ENCODE peak calls at places on chromosomes 13 and 19, in ten cellular contexts. One of them, this sample, is unnamed.

GRCh38 chr19:51712461-51713081 is 11.2 kb downstream of the HAS1 start:
- DNase-seq in D721Med: no peak
- DNase-seq in GM23338: peak
- DNase-seq in AG20443: no peak
- DNase-seq in RKO: peak
- DNase-seq in CMK: no peak
- DNase-seq in adipocyte: peak
- DNase-seq in endodermal cell: peak
- DNase-seq in activated CD4-positive, alpha-beta T cell treated with anti-CD3 and anti-CD28 coated beads for 24 hours: no peak
- DNase-seq in Kasumi-1: peak
- DNase-seq in this sample: no peak

GRCh38 chr19:5951338-5951861 is 26.5 kb downstream of the RANBP3 start:
- DNase-seq in activated CD4-positive, alpha-beta T cell treated with anti-CD3 and anti-CD28 coated beads for 24 hours: no peak
- DNase-seq in RKO: no peak
- DNase-seq in CMK: no peak
- DNase-seq in adipocyte: no peak
- DNase-seq in AG20443: no peak
- DNase-seq in endodermal cell: peak
- DNase-seq in GM23338: peak
- DNase-seq in Kasumi-1: no peak
- DNase-seq in D721Med: no peak
- DNase-seq in this sample: no peak

GRCh38 chr13:23570099-23570926 is at the start of gene TNFRSF19:
- DNase-seq in AG20443: peak
- DNase-seq in RKO: no peak
- DNase-seq in CMK: no peak
- DNase-seq in endodermal cell: peak
- DNase-seq in D721Med: no peak
- DNase-seq in activated CD4-positive, alpha-beta T cell treated with anti-CD3 and anti-CD28 coated beads for 24 hours: no peak
- DNase-seq in GM23338: peak
- DNase-seq in Kasumi-1: no peak
- DNase-seq in adipocyte: peak
- DNase-seq in this sample: peak

GRCh38 chr13:38849316-38849715 is 141.3 kb downstream of the STOML3 start:
- DNase-seq in endodermal cell: no peak
- DNase-seq in CMK: no peak
- DNase-seq in D721Med: no peak
- DNase-seq in RKO: peak
- DNase-seq in Kasumi-1: no peak
- DNase-seq in adipocyte: no peak
- DNase-seq in activated CD4-positive, alpha-beta T cell treated with anti-CD3 and anti-CD28 coated beads for 24 hours: no peak
- DNase-seq in AG20443: no peak
- DNase-seq in GM23338: no peak
- DNase-seq in this sample: no peak

GRCh38 chr13:113058988-113059850 is 46.4 kb upstream of the F7 start:
- DNase-seq in Kasumi-1: no peak
- DNase-seq in adipocyte: no peak
- DNase-seq in CMK: no peak
- DNase-seq in D721Med: no peak
- DNase-seq in RKO: peak
- DNase-seq in AG20443: no peak
- DNase-seq in activated CD4-positive, alpha-beta T cell treated with anti-CD3 and anti-CD28 coated beads for 24 hours: no peak
- DNase-seq in endodermal cell: no peak
- DNase-seq in GM23338: no peak
- DNase-seq in this sample: no peak

GRCh38 chr13:99434258-99434788 is 66.9 kb upstream of the TM9SF2 start:
- DNase-seq in activated CD4-positive, alpha-beta T cell treated with anti-CD3 and anti-CD28 coated beads for 24 hours: peak
- DNase-seq in adipocyte: no peak
- DNase-seq in GM23338: peak
- DNase-seq in Kasumi-1: no peak
- DNase-seq in CMK: no peak
- DNase-seq in endodermal cell: peak
- DNase-seq in AG20443: no peak
- DNase-seq in RKO: no peak
- DNase-seq in D721Med: no peak
- DNase-seq in this sample: no peak

GRCh38 chr13:71831716-71832115 is 35.3 kb downstream of the DACH1 start:
- DNase-seq in D721Med: no peak
- DNase-seq in endodermal cell: peak
- DNase-seq in adipocyte: no peak
- DNase-seq in Kasumi-1: no peak
- DNase-seq in CMK: no peak
- DNase-seq in GM23338: peak
- DNase-seq in AG20443: no peak
- DNase-seq in activated CD4-positive, alpha-beta T cell treated with anti-CD3 and anti-CD28 coated beads for 24 hours: no peak
- DNase-seq in RKO: no peak
- DNase-seq in this sample: no peak

GRCh38 chr19:39232708-39233107 is 12.1 kb downstream of the IFNL3 start:
- DNase-seq in activated CD4-positive, alpha-beta T cell treated with anti-CD3 and anti-CD28 coated beads for 24 hours: no peak
- DNase-seq in D721Med: no peak
- DNase-seq in endodermal cell: no peak
- DNase-seq in RKO: peak
- DNase-seq in AG20443: no peak
- DNase-seq in Kasumi-1: no peak
- DNase-seq in CMK: no peak
- DNase-seq in GM23338: no peak
- DNase-seq in adipocyte: no peak
- DNase-seq in this sample: no peak

GRCh38 chr13:59247166-59247565 is 916.6 kb downstream of the DIAPH3 start:
- DNase-seq in endodermal cell: no peak
- DNase-seq in AG20443: no peak
- DNase-seq in activated CD4-positive, alpha-beta T cell treated with anti-CD3 and anti-CD28 coated beads for 24 hours: no peak
- DNase-seq in D721Med: no peak
- DNase-seq in CMK: no peak
- DNase-seq in RKO: no peak
- DNase-seq in adipocyte: no peak
- DNase-seq in Kasumi-1: no peak
- DNase-seq in GM23338: no peak
- DNase-seq in this sample: no peak

GRCh38 chr13:113170503-113170902 is 12.1 kb downstream of the PROZ start:
- DNase-seq in RKO: no peak
- DNase-seq in endodermal cell: peak
- DNase-seq in CMK: no peak
- DNase-seq in Kasumi-1: no peak
- DNase-seq in GM23338: no peak
- DNase-seq in AG20443: no peak
- DNase-seq in adipocyte: no peak
- DNase-seq in activated CD4-positive, alpha-beta T cell treated with anti-CD3 and anti-CD28 coated beads for 24 hours: no peak
- DNase-seq in D721Med: no peak
- DNase-seq in this sample: no peak

GRCh38 chr19:10963865-10964264 is 3.0 kb downstream of the SMARCA4 start:
- DNase-seq in D721Med: no peak
- DNase-seq in GM23338: no peak
- DNase-seq in CMK: no peak
- DNase-seq in RKO: no peak
- DNase-seq in activated CD4-positive, alpha-beta T cell treated with anti-CD3 and anti-CD28 coated beads for 24 hours: no peak
- DNase-seq in AG20443: no peak
- DNase-seq in adipocyte: no peak
- DNase-seq in endodermal cell: no peak
- DNase-seq in Kasumi-1: no peak
- DNase-seq in this sample: no peak

GRCh38 chr13:114089341-114089740 is 43.1 kb downstream of the RASA3 start:
- DNase-seq in endodermal cell: peak
- DNase-seq in D721Med: no peak
- DNase-seq in adipocyte: no peak
- DNase-seq in AG20443: no peak
- DNase-seq in activated CD4-positive, alpha-beta T cell treated with anti-CD3 and anti-CD28 coated beads for 24 hours: no peak
- DNase-seq in Kasumi-1: no peak
- DNase-seq in GM23338: no peak
- DNase-seq in RKO: no peak
- DNase-seq in CMK: no peak
- DNase-seq in this sample: no peak

GRCh38 chr19:29620931-29621351 is 14.9 kb downstream of the POP4 start:
- DNase-seq in activated CD4-positive, alpha-beta T cell treated with anti-CD3 and anti-CD28 coated beads for 24 hours: peak
- DNase-seq in GM23338: no peak
- DNase-seq in CMK: no peak
- DNase-seq in AG20443: no peak
- DNase-seq in adipocyte: no peak
- DNase-seq in D721Med: no peak
- DNase-seq in Kasumi-1: no peak
- DNase-seq in endodermal cell: no peak
- DNase-seq in RKO: no peak
- DNase-seq in this sample: no peak

GRCh38 chr13:83272076-83272475 is 610.2 kb downstream of the SLITRK1 start:
- DNase-seq in D721Med: no peak
- DNase-seq in GM23338: no peak
- DNase-seq in Kasumi-1: no peak
- DNase-seq in RKO: no peak
- DNase-seq in AG20443: no peak
- DNase-seq in endodermal cell: no peak
- DNase-seq in adipocyte: peak
- DNase-seq in activated CD4-positive, alpha-beta T cell treated with anti-CD3 and anti-CD28 coated beads for 24 hours: no peak
- DNase-seq in CMK: no peak
- DNase-seq in this sample: no peak

GRCh38 chr19:55178781-55179569 is 1.1 kb downstream of the SYT5 start:
- DNase-seq in GM23338: peak
- DNase-seq in CMK: peak
- DNase-seq in endodermal cell: peak
- DNase-seq in D721Med: peak
- DNase-seq in Kasumi-1: no peak
- DNase-seq in activated CD4-positive, alpha-beta T cell treated with anti-CD3 and anti-CD28 coated beads for 24 hours: peak
- DNase-seq in RKO: no peak
- DNase-seq in AG20443: peak
- DNase-seq in adipocyte: peak
- DNase-seq in this sample: no peak

GRCh38 chr19:4676955-4677731 is 7.0 kb upstream of the MYDGF start:
- DNase-seq in CMK: peak
- DNase-seq in D721Med: no peak
- DNase-seq in activated CD4-positive, alpha-beta T cell treated with anti-CD3 and anti-CD28 coated beads for 24 hours: no peak
- DNase-seq in endodermal cell: peak
- DNase-seq in Kasumi-1: peak
- DNase-seq in RKO: peak
- DNase-seq in adipocyte: peak
- DNase-seq in GM23338: peak
- DNase-seq in AG20443: peak
- DNase-seq in this sample: no peak

GRCh38 chr19:39943586-39943985 is 9.2 kb upstream of the FCGBP start:
- DNase-seq in activated CD4-positive, alpha-beta T cell treated with anti-CD3 and anti-CD28 coated beads for 24 hours: no peak
- DNase-seq in D721Med: no peak
- DNase-seq in Kasumi-1: no peak
- DNase-seq in AG20443: no peak
- DNase-seq in endodermal cell: no peak
- DNase-seq in GM23338: no peak
- DNase-seq in adipocyte: no peak
- DNase-seq in RKO: no peak
- DNase-seq in CMK: no peak
- DNase-seq in this sample: no peak

GRCh38 chr19:16571689-16572331 is 405 bp downstream of the SLC35E1 start:
- DNase-seq in endodermal cell: no peak
- DNase-seq in activated CD4-positive, alpha-beta T cell treated with anti-CD3 and anti-CD28 coated beads for 24 hours: no peak
- DNase-seq in D721Med: no peak
- DNase-seq in AG20443: no peak
- DNase-seq in Kasumi-1: no peak
- DNase-seq in RKO: peak
- DNase-seq in adipocyte: peak
- DNase-seq in GM23338: peak
- DNase-seq in CMK: no peak
- DNase-seq in this sample: no peak

GRCh38 chr19:34306213-34306661 is 51.9 kb downstream of the GARRE1 start:
- DNase-seq in adipocyte: no peak
- DNase-seq in endodermal cell: no peak
- DNase-seq in activated CD4-positive, alpha-beta T cell treated with anti-CD3 and anti-CD28 coated beads for 24 hours: no peak
- DNase-seq in Kasumi-1: no peak
- DNase-seq in CMK: no peak
- DNase-seq in AG20443: peak
- DNase-seq in RKO: no peak
- DNase-seq in GM23338: no peak
- DNase-seq in D721Med: no peak
- DNase-seq in this sample: no peak

GRCh38 chr13:39538826-39539555 is 64.0 kb downstream of the LHFPL6 start:
- DNase-seq in Kasumi-1: no peak
- DNase-seq in CMK: no peak
- DNase-seq in GM23338: no peak
- DNase-seq in activated CD4-positive, alpha-beta T cell treated with anti-CD3 and anti-CD28 coated beads for 24 hours: no peak
- DNase-seq in AG20443: no peak
- DNase-seq in adipocyte: peak
- DNase-seq in D721Med: no peak
- DNase-seq in endodermal cell: no peak
- DNase-seq in RKO: no peak
- DNase-seq in this sample: no peak

GRCh38 chr13:74891610-74892009 is 590.4 kb downstream of the TBC1D4 start:
- DNase-seq in AG20443: no peak
- DNase-seq in Kasumi-1: no peak
- DNase-seq in adipocyte: peak
- DNase-seq in D721Med: no peak
- DNase-seq in activated CD4-positive, alpha-beta T cell treated with anti-CD3 and anti-CD28 coated beads for 24 hours: no peak
- DNase-seq in endodermal cell: no peak
- DNase-seq in CMK: no peak
- DNase-seq in RKO: peak
- DNase-seq in GM23338: no peak
- DNase-seq in this sample: no peak

GRCh38 chr19:49987159-49987698 is 26.3 kb upstream of the SIGLEC11 start:
- DNase-seq in CMK: peak
- DNase-seq in adipocyte: peak
- DNase-seq in Kasumi-1: peak
- DNase-seq in RKO: peak
- DNase-seq in D721Med: no peak
- DNase-seq in endodermal cell: peak
- DNase-seq in activated CD4-positive, alpha-beta T cell treated with anti-CD3 and anti-CD28 coated beads for 24 hours: peak
- DNase-seq in GM23338: peak
- DNase-seq in AG20443: peak
- DNase-seq in this sample: peak

GRCh38 chr13:30002577-30002976 is 152.2 kb upstream of the UBL3 start:
- DNase-seq in AG20443: peak
- DNase-seq in activated CD4-positive, alpha-beta T cell treated with anti-CD3 and anti-CD28 coated beads for 24 hours: no peak
- DNase-seq in adipocyte: peak
- DNase-seq in RKO: peak
- DNase-seq in Kasumi-1: no peak
- DNase-seq in endodermal cell: no peak
- DNase-seq in D721Med: no peak
- DNase-seq in GM23338: no peak
- DNase-seq in CMK: no peak
- DNase-seq in this sample: peak

GRCh38 chr13:107271226-107271625 is 703.3 kb upstream of the ARGLU1 start:
- DNase-seq in activated CD4-positive, alpha-beta T cell treated with anti-CD3 and anti-CD28 coated beads for 24 hours: no peak
- DNase-seq in AG20443: no peak
- DNase-seq in Kasumi-1: peak
- DNase-seq in CMK: no peak
- DNase-seq in GM23338: peak
- DNase-seq in RKO: no peak
- DNase-seq in endodermal cell: peak
- DNase-seq in D721Med: no peak
- DNase-seq in adipocyte: peak
- DNase-seq in this sample: no peak

GRCh38 chr13:73261739-73262216 is 203.0 kb downstream of the KLF5 start:
- DNase-seq in adipocyte: no peak
- DNase-seq in activated CD4-positive, alpha-beta T cell treated with anti-CD3 and anti-CD28 coated beads for 24 hours: no peak
- DNase-seq in endodermal cell: peak
- DNase-seq in CMK: no peak
- DNase-seq in RKO: no peak
- DNase-seq in D721Med: no peak
- DNase-seq in Kasumi-1: no peak
- DNase-seq in AG20443: no peak
- DNase-seq in GM23338: no peak
- DNase-seq in this sample: no peak

GRCh38 chr13:111315347-111315995 is 5.0 kb upstream of the TEX29 start:
- DNase-seq in CMK: no peak
- DNase-seq in Kasumi-1: no peak
- DNase-seq in D721Med: no peak
- DNase-seq in GM23338: no peak
- DNase-seq in AG20443: no peak
- DNase-seq in endodermal cell: no peak
- DNase-seq in adipocyte: no peak
- DNase-seq in RKO: no peak
- DNase-seq in activated CD4-positive, alpha-beta T cell treated with anti-CD3 and anti-CD28 coated beads for 24 hours: no peak
- DNase-seq in this sample: no peak

GRCh38 chr19:55353356-55353802 is 1.1 kb downstream of the COX6B2 start:
- DNase-seq in GM23338: peak
- DNase-seq in AG20443: no peak
- DNase-seq in activated CD4-positive, alpha-beta T cell treated with anti-CD3 and anti-CD28 coated beads for 24 hours: no peak
- DNase-seq in D721Med: no peak
- DNase-seq in RKO: no peak
- DNase-seq in endodermal cell: no peak
- DNase-seq in CMK: no peak
- DNase-seq in adipocyte: no peak
- DNase-seq in Kasumi-1: no peak
- DNase-seq in this sample: no peak

GRCh38 chr13:75202981-75203380 is 279.0 kb downstream of the TBC1D4 start:
- DNase-seq in adipocyte: no peak
- DNase-seq in GM23338: no peak
- DNase-seq in Kasumi-1: no peak
- DNase-seq in CMK: no peak
- DNase-seq in activated CD4-positive, alpha-beta T cell treated with anti-CD3 and anti-CD28 coated beads for 24 hours: no peak
- DNase-seq in D721Med: no peak
- DNase-seq in AG20443: no peak
- DNase-seq in endodermal cell: no peak
- DNase-seq in RKO: no peak
- DNase-seq in this sample: no peak